ENCODE peak calls at places on chromosomes 16 and 17, in four cellular contexts. One of them, this sample, is unnamed.

GRCh38 chr17:65633988-65634387 is 72.5 kb upstream of the AXIN2 start:
- DNase-seq in transverse colon: no peak
- DNase-seq in effector memory CD4-positive, alpha-beta T cell: no peak
- DNase-seq in cardiac septum: no peak
- DNase-seq in this sample: no peak

GRCh38 chr16:26672206-26672605 is 394.5 kb upstream of the C16orf82 start:
- DNase-seq in effector memory CD4-positive, alpha-beta T cell: no peak
- DNase-seq in cardiac septum: no peak
- DNase-seq in transverse colon: no peak
- DNase-seq in this sample: no peak

GRCh38 chr17:66848496-66848895 is 13.6 kb downstream of the CACNG5 start:
- DNase-seq in effector memory CD4-positive, alpha-beta T cell: no peak
- DNase-seq in transverse colon: no peak
- DNase-seq in cardiac septum: peak; percentile 22
- DNase-seq in this sample: no peak

GRCh38 chr16:55116165-55116894 is 185.7 kb downstream of the IRX5 start:
- DNase-seq in effector memory CD4-positive, alpha-beta T cell: no peak
- DNase-seq in cardiac septum: no peak
- DNase-seq in transverse colon: no peak
- DNase-seq in this sample: no peak

GRCh38 chr17:73396429-73397277 is 84.9 kb upstream of the CDC42EP4 start:
- DNase-seq in cardiac septum: no peak
- DNase-seq in transverse colon: no peak
- DNase-seq in effector memory CD4-positive, alpha-beta T cell: no peak
- DNase-seq in this sample: no peak

GRCh38 chr17:76527430-76528111 is 9.9 kb downstream of the CYGB start:
- DNase-seq in effector memory CD4-positive, alpha-beta T cell: peak; percentile 12
- DNase-seq in transverse colon: peak; percentile 77
- DNase-seq in cardiac septum: no peak
- DNase-seq in this sample: peak; percentile 44

GRCh38 chr16:79261461-79261860 is 339.1 kb downstream of the MAF start:
- DNase-seq in cardiac septum: peak; percentile 74
- DNase-seq in effector memory CD4-positive, alpha-beta T cell: no peak
- DNase-seq in transverse colon: peak; percentile 52
- DNase-seq in this sample: peak; percentile 22

GRCh38 chr17:48641541-48642058 is 15.4 kb upstream of the HOXB9 start:
- DNase-seq in transverse colon: no peak
- DNase-seq in cardiac septum: no peak
- DNase-seq in effector memory CD4-positive, alpha-beta T cell: no peak
- DNase-seq in this sample: no peak

GRCh38 chr17:65265276-65265675 is 128.1 kb downstream of the RGS9 start:
- DNase-seq in cardiac septum: no peak
- DNase-seq in effector memory CD4-positive, alpha-beta T cell: no peak
- DNase-seq in transverse colon: no peak
- DNase-seq in this sample: no peak

GRCh38 chr16:89138843-89139520 is 32.6 kb upstream of the CDH15 start:
- DNase-seq in transverse colon: no peak
- DNase-seq in effector memory CD4-positive, alpha-beta T cell: no peak
- DNase-seq in cardiac septum: no peak
- DNase-seq in this sample: no peak

GRCh38 chr17:57537524-57538410 is 207.3 kb downstream of the CCDC182 start:
- DNase-seq in transverse colon: no peak
- DNase-seq in effector memory CD4-positive, alpha-beta T cell: no peak
- DNase-seq in cardiac septum: no peak
- DNase-seq in this sample: no peak

GRCh38 chr17:45631941-45632340 is 141.4 kb upstream of the PLEKHM1 start:
- DNase-seq in transverse colon: no peak
- DNase-seq in effector memory CD4-positive, alpha-beta T cell: no peak
- DNase-seq in cardiac septum: no peak
- DNase-seq in this sample: no peak

GRCh38 chr17:17685775-17686291 is 4.6 kb downstream of the RAI1 start:
- DNase-seq in cardiac septum: no peak
- DNase-seq in transverse colon: peak; percentile 79
- DNase-seq in effector memory CD4-positive, alpha-beta T cell: no peak
- DNase-seq in this sample: no peak

GRCh38 chr17:36647598-36647997 is 46.2 kb downstream of the MRM1 start:
- DNase-seq in cardiac septum: no peak
- DNase-seq in effector memory CD4-positive, alpha-beta T cell: no peak
- DNase-seq in transverse colon: no peak
- DNase-seq in this sample: no peak

GRCh38 chr16:89708481-89708931 is 7.0 kb upstream of the SPATA2L start:
- DNase-seq in cardiac septum: no peak
- DNase-seq in effector memory CD4-positive, alpha-beta T cell: no peak
- DNase-seq in transverse colon: peak; percentile 79
- DNase-seq in this sample: no peak

GRCh38 chr17:45782889-45783592 is 1.1 kb upstream of the CRHR1 start:
- DNase-seq in transverse colon: no peak
- DNase-seq in effector memory CD4-positive, alpha-beta T cell: no peak
- DNase-seq in cardiac septum: no peak
- DNase-seq in this sample: no peak

GRCh38 chr17:75194879-75195278 is 10.6 kb upstream of the NUP85 start:
- DNase-seq in transverse colon: no peak
- DNase-seq in effector memory CD4-positive, alpha-beta T cell: no peak
- DNase-seq in cardiac septum: no peak
- DNase-seq in this sample: no peak

GRCh38 chr16:11677959-11678881 is 10.0 kb downstream of the SNN start:
- DNase-seq in transverse colon: no peak
- DNase-seq in effector memory CD4-positive, alpha-beta T cell: no peak
- DNase-seq in cardiac septum: no peak
- DNase-seq in this sample: no peak

GRCh38 chr16:5045499-5046115 is 11.9 kb upstream of the NAGPA start:
- DNase-seq in transverse colon: no peak
- DNase-seq in effector memory CD4-positive, alpha-beta T cell: no peak
- DNase-seq in cardiac septum: peak; percentile 39
- DNase-seq in this sample: no peak

GRCh38 chr17:27630607-27631408 is at the start of gene LGALS9:
- DNase-seq in effector memory CD4-positive, alpha-beta T cell: no peak
- DNase-seq in cardiac septum: no peak
- DNase-seq in transverse colon: peak; percentile 83
- DNase-seq in this sample: no peak

GRCh38 chr17:64491034-64491860 is 5.6 kb downstream of the POLG2 start:
- DNase-seq in cardiac septum: no peak
- DNase-seq in transverse colon: peak; percentile 37
- DNase-seq in effector memory CD4-positive, alpha-beta T cell: peak; percentile 12
- DNase-seq in this sample: no peak

GRCh38 chr17:64051153-64051552 is 30.7 kb upstream of the ICAM2 start:
- DNase-seq in transverse colon: no peak
- DNase-seq in effector memory CD4-positive, alpha-beta T cell: no peak
- DNase-seq in cardiac septum: no peak
- DNase-seq in this sample: no peak

GRCh38 chr17:31678431-31678830 is 180.6 kb downstream of the COPRS start:
- DNase-seq in cardiac septum: no peak
- DNase-seq in effector memory CD4-positive, alpha-beta T cell: no peak
- DNase-seq in transverse colon: no peak
- DNase-seq in this sample: no peak

GRCh38 chr17:39769974-39770587 is 32.3 kb downstream of the GRB7 start:
- DNase-seq in effector memory CD4-positive, alpha-beta T cell: peak; percentile 65
- DNase-seq in transverse colon: no peak
- DNase-seq in cardiac septum: no peak
- DNase-seq in this sample: no peak

GRCh38 chr16:52496051-52496876 is 50.7 kb downstream of the TOX3 start:
- DNase-seq in transverse colon: no peak
- DNase-seq in cardiac septum: no peak
- DNase-seq in effector memory CD4-positive, alpha-beta T cell: no peak
- DNase-seq in this sample: no peak

GRCh38 chr17:38864636-38865398 is 5.0 kb upstream of the LASP1 start:
- DNase-seq in transverse colon: no peak
- DNase-seq in effector memory CD4-positive, alpha-beta T cell: no peak
- DNase-seq in cardiac septum: no peak
- DNase-seq in this sample: no peak

GRCh38 chr17:76992911-76993310 is 124.7 kb downstream of the MGAT5B start:
- DNase-seq in cardiac septum: peak; percentile 63
- DNase-seq in transverse colon: no peak
- DNase-seq in effector memory CD4-positive, alpha-beta T cell: no peak
- DNase-seq in this sample: no peak

GRCh38 chr17:39027440-39028035 is 60.3 kb upstream of the FBXO47 start:
- DNase-seq in transverse colon: peak; percentile 11
- DNase-seq in effector memory CD4-positive, alpha-beta T cell: no peak
- DNase-seq in cardiac septum: no peak
- DNase-seq in this sample: no peak

GRCh38 chr16:88781140-88782077 is 3.6 kb downstream of the PIEZO1 start:
- DNase-seq in effector memory CD4-positive, alpha-beta T cell: peak; percentile 57
- DNase-seq in transverse colon: peak; percentile 73
- DNase-seq in cardiac septum: no peak
- DNase-seq in this sample: no peak